ENCODE peak calls at places on chromosome 2, in seven cellular contexts. U is activated CD4-positive, alpha-beta T cell treated with anti-CD3 and anti-CD28 coated beads, Interleukin-2, amount 50 U/mL, for 48 hours; P is K562; T is frontal cortex; I is CD4-positive, alpha-beta memory T cell; N is tibial artery; J is activated naive CD8-positive, alpha-beta T cell treated with anti-CD3 and anti-CD28 coated beads, Interleukin-2, amount 50 U/mL, for 24 hours. E is an unnamed sample.
A peak's percentile ranks its signal among the peaks of the same experiment; 100 is the strongest.

GRCh38 chr2:102622646-102623045 is 3.3 kb downstream of the SLC9A2 start:
- DNase-seq in U (no peak), P (no peak), T (no peak), I (no peak), N (no peak), J (no peak), E (no peak)

GRCh38 chr2:73856214-73856613 is 27.5 kb downstream of the STAMBP start:
- DNase-seq in U (no peak), P (no peak), T (no peak), I (no peak), N (no peak), J (no peak), E (no peak)

GRCh38 chr2:113705982-113706523 is 50.4 kb downstream of the SLC35F5 start:
- DNase-seq in U (no peak), P (no peak), T (no peak), I (no peak), N (no peak), J (no peak), E (no peak)

GRCh38 chr2:152222975-152223638 is 47.5 kb upstream of the STAM2 start:
- DNase-seq in U (no peak), P (no peak), T (no peak), I (no peak), N (peak; percentile 73), J (no peak), E (no peak)

GRCh38 chr2:213500881-213501280 is 216.6 kb downstream of the SPAG16 start:
- DNase-seq in U (no peak), P (no peak), T (no peak), I (no peak), N (no peak), J (no peak), E (no peak)

GRCh38 chr2:171523339-171523931 is 1.2 kb downstream of the CYBRD1 start:
- DNase-seq in U (peak; percentile 30), P (peak; percentile 67), T (peak; percentile 58), I (no peak), N (peak; percentile 94), J (peak; percentile 27), E (no peak)

GRCh38 chr2:72038524-72038923 is 109.1 kb downstream of the CYP26B1 start:
- DNase-seq in U (no peak), P (no peak), T (no peak), I (no peak), N (no peak), J (no peak), E (no peak)

GRCh38 chr2:237324446-237325236 is 89.3 kb downstream of the COL6A3 start:
- DNase-seq in U (no peak), P (no peak), T (no peak), I (no peak), N (no peak), J (no peak), E (no peak)

GRCh38 chr2:128376241-128377041 is 57.8 kb upstream of the HS6ST1 start:
- DNase-seq in U (no peak), P (peak; percentile 30), T (no peak), I (no peak), N (peak; percentile 17), J (no peak), E (no peak)

GRCh38 chr2:116810071-116810470 is 1004.4 kb upstream of the DDX18 start:
- DNase-seq in U (no peak), P (no peak), T (no peak), I (no peak), N (no peak), J (no peak), E (no peak)

GRCh38 chr2:40797115-40797514 is 345.2 kb upstream of the SLC8A1 start:
- DNase-seq in U (no peak), P (no peak), T (no peak), I (no peak), N (no peak), J (no peak), E (no peak)

GRCh38 chr2:236113425-236113824 is 54.8 kb downstream of the GBX2 start:
- DNase-seq in U (no peak), P (no peak), T (no peak), I (no peak), N (no peak), J (no peak), E (no peak)

GRCh38 chr2:240480834-240481623 is 45.6 kb downstream of the GPC1 start:
- DNase-seq in U (no peak), P (no peak), T (no peak), I (no peak), N (peak; percentile 10), J (no peak), E (no peak)

GRCh38 chr2:189799531-189799930 is 15.3 kb downstream of the PMS1 start:
- DNase-seq in U (no peak), P (no peak), T (no peak), I (no peak), N (no peak), J (no peak), E (no peak)

GRCh38 chr2:233689498-233689897 is 3.2 kb upstream of the UGT1A6 start:
- DNase-seq in U (no peak), P (no peak), T (no peak), I (no peak), N (no peak), J (no peak), E (no peak)

GRCh38 chr2:231717281-231718180 is 9.2 kb downstream of the PTMA start:
- DNase-seq in U (peak; percentile 32), P (peak; percentile 44), T (no peak), I (no peak), N (no peak), J (peak; percentile 33), E (no peak)